ENCODE peak calls at places on chromosomes 2 and 18, in nine cellular contexts. One of them, this sample, is unnamed.

GRCh38 chr2:154247503-154247902 is 375.8 kb downstream of the GALNT13 start:
- DNase-seq in HepG2: no peak
- DNase-seq in GM12878: no peak
- DNase-seq in K562: no peak
- DNase-seq in tibial nerve: no peak
- DNase-seq in esophagus muscularis mucosa: no peak
- DNase-seq in transverse colon: no peak
- DNase-seq in upper lobe of left lung: no peak
- DNase-seq in stomach: no peak
- DNase-seq in this sample: no peak

GRCh38 chr2:126886201-126886905 is 12.3 kb upstream of the TEX51 start:
- DNase-seq in transverse colon: peak; percentile 70
- DNase-seq in HepG2: peak; percentile 13
- DNase-seq in esophagus muscularis mucosa: no peak
- DNase-seq in tibial nerve: peak; percentile 45
- DNase-seq in upper lobe of left lung: peak; percentile 62
- DNase-seq in stomach: no peak
- DNase-seq in GM12878: no peak
- DNase-seq in K562: peak; percentile 73
- DNase-seq in this sample: peak; percentile 63

GRCh38 chr2:190867832-190868231 is 12.8 kb upstream of the GLS start:
- DNase-seq in stomach: no peak
- DNase-seq in esophagus muscularis mucosa: no peak
- DNase-seq in upper lobe of left lung: no peak
- DNase-seq in K562: no peak
- DNase-seq in HepG2: no peak
- DNase-seq in transverse colon: no peak
- DNase-seq in GM12878: no peak
- DNase-seq in tibial nerve: no peak
- DNase-seq in this sample: no peak

GRCh38 chr2:71831208-71831577 is 316.5 kb downstream of the CYP26B1 start:
- DNase-seq in K562: no peak
- DNase-seq in stomach: peak; percentile 21
- DNase-seq in GM12878: no peak
- DNase-seq in HepG2: no peak
- DNase-seq in transverse colon: no peak
- DNase-seq in esophagus muscularis mucosa: peak; percentile 87
- DNase-seq in tibial nerve: no peak
- DNase-seq in upper lobe of left lung: no peak
- DNase-seq in this sample: no peak

GRCh38 chr2:226739508-226740030 is 60.1 kb downstream of the IRS1 start:
- DNase-seq in esophagus muscularis mucosa: no peak
- DNase-seq in HepG2: no peak
- DNase-seq in stomach: no peak
- DNase-seq in GM12878: no peak
- DNase-seq in upper lobe of left lung: no peak
- DNase-seq in tibial nerve: no peak
- DNase-seq in K562: no peak
- DNase-seq in transverse colon: no peak
- DNase-seq in this sample: no peak

GRCh38 chr18:6441201-6441600 is 26.5 kb upstream of the L3MBTL4 start:
- DNase-seq in stomach: no peak
- DNase-seq in HepG2: no peak
- DNase-seq in tibial nerve: no peak
- DNase-seq in transverse colon: no peak
- DNase-seq in esophagus muscularis mucosa: no peak
- DNase-seq in GM12878: no peak
- DNase-seq in K562: no peak
- DNase-seq in upper lobe of left lung: no peak
- DNase-seq in this sample: no peak

GRCh38 chr2:131121464-131121863 is 16.3 kb downstream of the PLEKHB2 start:
- DNase-seq in GM12878: no peak
- DNase-seq in K562: no peak
- DNase-seq in transverse colon: no peak
- DNase-seq in upper lobe of left lung: no peak
- DNase-seq in esophagus muscularis mucosa: no peak
- DNase-seq in HepG2: no peak
- DNase-seq in tibial nerve: no peak
- DNase-seq in stomach: no peak
- DNase-seq in this sample: no peak

GRCh38 chr18:34128436-34128835 is 96.3 kb downstream of the NOL4 start:
- DNase-seq in upper lobe of left lung: no peak
- DNase-seq in stomach: no peak
- DNase-seq in tibial nerve: no peak
- DNase-seq in transverse colon: no peak
- DNase-seq in K562: no peak
- DNase-seq in esophagus muscularis mucosa: no peak
- DNase-seq in HepG2: no peak
- DNase-seq in GM12878: no peak
- DNase-seq in this sample: no peak

GRCh38 chr2:226963528-226963927 is 127.7 kb downstream of the RHBDD1 start:
- DNase-seq in GM12878: no peak
- DNase-seq in esophagus muscularis mucosa: no peak
- DNase-seq in tibial nerve: no peak
- DNase-seq in K562: no peak
- DNase-seq in HepG2: no peak
- DNase-seq in stomach: no peak
- DNase-seq in upper lobe of left lung: no peak
- DNase-seq in transverse colon: no peak
- DNase-seq in this sample: no peak

GRCh38 chr2:239805414-239805813 is 219.7 kb downstream of the NDUFA10 start:
- DNase-seq in K562: no peak
- DNase-seq in HepG2: no peak
- DNase-seq in upper lobe of left lung: no peak
- DNase-seq in transverse colon: no peak
- DNase-seq in GM12878: no peak
- DNase-seq in stomach: peak; percentile 8
- DNase-seq in esophagus muscularis mucosa: no peak
- DNase-seq in tibial nerve: no peak
- DNase-seq in this sample: no peak

DNA sequence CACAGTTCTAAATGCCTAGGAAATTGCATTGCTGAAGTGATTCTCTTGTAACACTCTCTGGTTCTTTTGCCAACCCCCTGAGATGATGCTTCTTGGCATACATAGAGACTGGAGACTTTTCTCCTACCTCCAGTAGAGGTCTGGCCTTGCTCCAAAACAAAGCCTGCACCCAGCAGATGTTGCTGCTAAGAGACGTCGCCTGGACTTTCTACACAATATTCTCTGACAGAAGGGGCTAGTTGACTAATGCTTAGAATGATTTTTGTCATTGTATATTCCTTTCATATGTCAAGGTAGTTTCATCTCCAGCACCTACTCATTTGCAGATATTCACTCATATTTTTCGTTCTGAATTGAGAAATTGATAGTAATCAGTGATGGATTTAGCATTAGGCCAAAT is 24.6 kb downstream of the SOWAHC start:
- DNase-seq in GM12878: no peak
- DNase-seq in upper lobe of left lung: no peak
- DNase-seq in K562: no peak
- DNase-seq in transverse colon: no peak
- DNase-seq in esophagus muscularis mucosa: no peak
- DNase-seq in stomach: no peak
- DNase-seq in HepG2: no peak
- DNase-seq in tibial nerve: no peak
- DNase-seq in this sample: no peak
- TF ChIP-seq EP300 in GM12878: peak; percentile 23
- TF ChIP-seq EP300 in upper lobe of left lung: no peak
- TF ChIP-seq EP300 in K562: no peak
- TF ChIP-seq EP300 in transverse colon: no peak
- TF ChIP-seq EP300 in esophagus muscularis mucosa: no peak
- TF ChIP-seq EP300 in stomach: no peak
- TF ChIP-seq EP300 in HepG2: no peak
- TF ChIP-seq EP300 in tibial nerve: no peak
- TF ChIP-seq EP300 in this sample: no peak

DNA sequence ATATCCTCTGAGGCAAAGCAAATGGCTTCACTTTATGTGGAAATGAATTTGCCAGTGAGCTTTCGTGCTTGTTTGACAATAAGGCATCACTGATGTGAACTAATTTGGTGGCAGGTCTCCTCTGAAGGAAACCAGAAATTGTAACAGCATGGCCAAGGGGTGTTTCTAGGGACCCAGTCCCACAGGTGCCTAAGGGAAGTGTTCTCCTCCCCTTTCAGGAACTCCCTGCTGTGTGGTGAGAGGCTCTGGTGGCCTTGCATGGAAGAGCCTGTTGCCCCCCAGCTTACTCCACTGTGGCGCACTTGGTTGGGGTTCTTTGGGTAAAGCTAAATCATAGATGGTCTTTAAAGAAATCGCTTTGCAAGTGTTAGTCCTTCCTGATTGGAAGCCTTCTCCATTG is 20.4 kb downstream of the RAB12 start:
- DNase-seq in upper lobe of left lung: no peak
- DNase-seq in stomach: no peak
- DNase-seq in esophagus muscularis mucosa: no peak
- DNase-seq in K562: no peak
- DNase-seq in HepG2: no peak
- DNase-seq in GM12878: no peak
- DNase-seq in tibial nerve: no peak
- DNase-seq in transverse colon: no peak
- DNase-seq in this sample: no peak
- H3K4me3 ChIP-seq in upper lobe of left lung: no peak overlapping the region
- H3K4me3 ChIP-seq in stomach: no peak overlapping the region
- H3K4me3 ChIP-seq in esophagus muscularis mucosa: no peak overlapping the region
- H3K4me3 ChIP-seq in K562: no peak overlapping the region
- H3K4me3 ChIP-seq in HepG2: no peak overlapping the region
- H3K4me3 ChIP-seq in GM12878: no peak overlapping the region
- H3K4me3 ChIP-seq in tibial nerve: no peak overlapping the region
- H3K4me3 ChIP-seq in transverse colon: no peak overlapping the region
- H3K4me3 ChIP-seq in this sample: no peak overlapping the region

GRCh38 chr2:156399224-156399949 is 36.8 kb upstream of the GPD2 start:
- DNase-seq in tibial nerve: peak; percentile 22
- DNase-seq in stomach: peak; percentile 39
- DNase-seq in transverse colon: no peak
- DNase-seq in HepG2: no peak
- DNase-seq in GM12878: no peak
- DNase-seq in esophagus muscularis mucosa: no peak
- DNase-seq in K562: no peak
- DNase-seq in upper lobe of left lung: peak; percentile 71
- DNase-seq in this sample: no peak

GRCh38 chr2:156394033-156394741 is 42.0 kb upstream of the GPD2 start:
- DNase-seq in stomach: no peak
- DNase-seq in transverse colon: no peak
- DNase-seq in HepG2: no peak
- DNase-seq in upper lobe of left lung: no peak
- DNase-seq in K562: no peak
- DNase-seq in tibial nerve: no peak
- DNase-seq in GM12878: no peak
- DNase-seq in esophagus muscularis mucosa: no peak
- DNase-seq in this sample: no peak

GRCh38 chr2:156397229-156397628 is 39.0 kb upstream of the GPD2 start:
- DNase-seq in esophagus muscularis mucosa: no peak
- DNase-seq in tibial nerve: no peak
- DNase-seq in stomach: no peak
- DNase-seq in HepG2: no peak
- DNase-seq in GM12878: no peak
- DNase-seq in transverse colon: no peak
- DNase-seq in upper lobe of left lung: no peak
- DNase-seq in K562: no peak
- DNase-seq in this sample: no peak

GRCh38 chr2:156398176-156398575 is 38.0 kb upstream of the GPD2 start:
- DNase-seq in transverse colon: no peak
- DNase-seq in esophagus muscularis mucosa: no peak
- DNase-seq in K562: no peak
- DNase-seq in upper lobe of left lung: no peak
- DNase-seq in GM12878: no peak
- DNase-seq in stomach: no peak
- DNase-seq in tibial nerve: no peak
- DNase-seq in HepG2: no peak
- DNase-seq in this sample: no peak

DNA sequence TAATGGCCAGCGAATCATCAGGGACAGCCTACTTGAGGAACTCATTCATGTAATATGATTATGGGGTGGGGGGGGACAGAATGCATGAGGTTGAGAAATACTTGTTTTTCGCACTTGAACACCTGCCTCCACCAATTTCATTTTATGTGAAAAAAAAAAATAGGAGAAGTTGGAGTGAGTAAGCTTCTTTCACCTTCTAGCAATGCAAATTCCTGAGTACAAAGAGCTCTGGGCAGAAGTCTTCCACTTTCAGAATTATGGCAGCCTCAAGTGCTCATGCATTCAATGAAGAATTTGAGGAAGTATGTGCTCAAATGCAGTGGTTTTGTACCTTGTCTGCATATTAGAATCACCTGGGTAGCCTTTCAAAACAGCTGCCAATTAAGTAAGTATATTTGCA is 40.1 kb upstream of the GPD2 start:
- DNase-seq in upper lobe of left lung: no peak
- DNase-seq in HepG2: no peak
- DNase-seq in transverse colon: no peak
- DNase-seq in tibial nerve: no peak
- DNase-seq in K562: no peak
- DNase-seq in GM12878: peak; percentile 73
- DNase-seq in esophagus muscularis mucosa: no peak
- DNase-seq in stomach: no peak
- DNase-seq in this sample: no peak
- TF ChIP-seq EP300 in upper lobe of left lung: no peak
- TF ChIP-seq EP300 in HepG2: no peak
- TF ChIP-seq EP300 in transverse colon: no peak
- TF ChIP-seq EP300 in tibial nerve: no peak
- TF ChIP-seq EP300 in K562: no peak
- TF ChIP-seq EP300 in GM12878: no peak
- TF ChIP-seq EP300 in esophagus muscularis mucosa: no peak
- TF ChIP-seq EP300 in stomach: no peak
- TF ChIP-seq EP300 in this sample: no peak

GRCh38 chr2:218961229-218961628 is 1.8 kb downstream of the CDK5R2 start:
- DNase-seq in esophagus muscularis mucosa: no peak
- DNase-seq in K562: no peak
- DNase-seq in tibial nerve: no peak
- DNase-seq in stomach: no peak
- DNase-seq in GM12878: no peak
- DNase-seq in HepG2: no peak
- DNase-seq in transverse colon: no peak
- DNase-seq in upper lobe of left lung: no peak
- DNase-seq in this sample: no peak

GRCh38 chr2:218961651-218962570 is 2.4 kb downstream of the CDK5R2 start:
- DNase-seq in HepG2: no peak
- DNase-seq in stomach: no peak
- DNase-seq in upper lobe of left lung: no peak
- DNase-seq in esophagus muscularis mucosa: no peak
- DNase-seq in tibial nerve: no peak
- DNase-seq in K562: peak; percentile 47
- DNase-seq in GM12878: no peak
- DNase-seq in transverse colon: no peak
- DNase-seq in this sample: no peak

GRCh38 chr2:218963597-218963996 is 4.1 kb downstream of the CDK5R2 start:
- DNase-seq in K562: no peak
- DNase-seq in transverse colon: no peak
- DNase-seq in GM12878: no peak
- DNase-seq in upper lobe of left lung: no peak
- DNase-seq in tibial nerve: no peak
- DNase-seq in stomach: no peak
- DNase-seq in HepG2: no peak
- DNase-seq in esophagus muscularis mucosa: no peak
- DNase-seq in this sample: no peak

GRCh38 chr2:218962859-218963492 is 3.5 kb downstream of the CDK5R2 start:
- DNase-seq in stomach: peak; percentile 62
- DNase-seq in HepG2: peak; percentile 59
- DNase-seq in GM12878: no peak
- DNase-seq in transverse colon: peak; percentile 51
- DNase-seq in upper lobe of left lung: no peak
- DNase-seq in tibial nerve: peak; percentile 48
- DNase-seq in K562: peak; percentile 79
- DNase-seq in esophagus muscularis mucosa: no peak
- DNase-seq in this sample: peak; percentile 43

GRCh38 chr2:218964041-218964771 is 4.7 kb downstream of the CDK5R2 start:
- DNase-seq in stomach: no peak
- DNase-seq in tibial nerve: no peak
- DNase-seq in GM12878: no peak
- DNase-seq in transverse colon: no peak
- DNase-seq in esophagus muscularis mucosa: no peak
- DNase-seq in upper lobe of left lung: no peak
- DNase-seq in HepG2: no peak
- DNase-seq in K562: peak; percentile 76
- DNase-seq in this sample: no peak
- H3K4me3 ChIP-seq in stomach: no peak overlapping the region
- H3K4me3 ChIP-seq in tibial nerve: no peak overlapping the region
- H3K4me3 ChIP-seq in GM12878: no peak overlapping the region
- H3K4me3 ChIP-seq in transverse colon: no peak overlapping the region
- H3K4me3 ChIP-seq in esophagus muscularis mucosa: no peak overlapping the region
- H3K4me3 ChIP-seq in upper lobe of left lung: no peak overlapping the region
- H3K4me3 ChIP-seq in HepG2: no peak overlapping the region
- H3K4me3 ChIP-seq in K562: no peak overlapping the region
- H3K4me3 ChIP-seq in this sample: no peak overlapping the region